ENCODE peak calls at places on chromosomes 5 and 9, in ten cellular contexts. One of them, this sample, is unnamed.

GRCh38 chr5:125244531-125244930 is 498.1 kb upstream of the ZNF608 start:
- DNase-seq in psoas muscle: no peak
- DNase-seq in CD8-positive, alpha-beta T cell: no peak
- DNase-seq in pancreas: no peak
- DNase-seq in neural crest cell: no peak
- DNase-seq in cardiac muscle cell: no peak
- DNase-seq in upper lobe of left lung: no peak
- DNase-seq in GM20000: no peak
- DNase-seq in dorsolateral prefrontal cortex: no peak
- DNase-seq in cardiac fibroblast: no peak
- DNase-seq in this sample: no peak

GRCh38 chr5:82821978-82822927 is 254.9 kb downstream of the TMEM167A start:
- DNase-seq in cardiac muscle cell: no peak
- DNase-seq in neural crest cell: no peak
- DNase-seq in GM20000: no peak
- DNase-seq in upper lobe of left lung: no peak
- DNase-seq in psoas muscle: no peak
- DNase-seq in cardiac fibroblast: peak; percentile 57
- DNase-seq in dorsolateral prefrontal cortex: no peak
- DNase-seq in CD8-positive, alpha-beta T cell: no peak
- DNase-seq in pancreas: no peak
- DNase-seq in this sample: no peak

GRCh38 chr9:84966876-84967830 is 297.6 kb downstream of the NTRK2 start:
- DNase-seq in psoas muscle: no peak
- DNase-seq in CD8-positive, alpha-beta T cell: no peak
- DNase-seq in upper lobe of left lung: peak; percentile 30
- DNase-seq in neural crest cell: peak; percentile 14
- DNase-seq in pancreas: no peak
- DNase-seq in GM20000: peak; percentile 9
- DNase-seq in cardiac fibroblast: no peak
- DNase-seq in dorsolateral prefrontal cortex: no peak
- DNase-seq in cardiac muscle cell: peak; percentile 33
- DNase-seq in this sample: peak; percentile 66

GRCh38 chr9:73152953-73153352 is 1.3 kb downstream of the ANXA1 start:
- DNase-seq in dorsolateral prefrontal cortex: no peak
- DNase-seq in GM20000: no peak
- DNase-seq in cardiac fibroblast: no peak
- DNase-seq in psoas muscle: no peak
- DNase-seq in neural crest cell: no peak
- DNase-seq in cardiac muscle cell: no peak
- DNase-seq in pancreas: no peak
- DNase-seq in upper lobe of left lung: no peak
- DNase-seq in CD8-positive, alpha-beta T cell: no peak
- DNase-seq in this sample: no peak

GRCh38 chr9:122954253-122954691 is 13.5 kb downstream of the RABGAP1 start:
- DNase-seq in cardiac fibroblast: peak; percentile 74
- DNase-seq in GM20000: no peak
- DNase-seq in cardiac muscle cell: no peak
- DNase-seq in psoas muscle: no peak
- DNase-seq in neural crest cell: no peak
- DNase-seq in dorsolateral prefrontal cortex: no peak
- DNase-seq in upper lobe of left lung: no peak
- DNase-seq in pancreas: no peak
- DNase-seq in CD8-positive, alpha-beta T cell: no peak
- DNase-seq in this sample: no peak

GRCh38 chr5:135830384-135831275 is 3.8 kb upstream of the SLC25A48 start:
- DNase-seq in CD8-positive, alpha-beta T cell: no peak
- DNase-seq in upper lobe of left lung: no peak
- DNase-seq in cardiac fibroblast: no peak
- DNase-seq in cardiac muscle cell: no peak
- DNase-seq in GM20000: no peak
- DNase-seq in pancreas: no peak
- DNase-seq in psoas muscle: no peak
- DNase-seq in neural crest cell: no peak
- DNase-seq in dorsolateral prefrontal cortex: no peak
- DNase-seq in this sample: no peak

GRCh38 chr9:3777137-3777536 is 251.3 kb upstream of the RFX3 start:
- DNase-seq in cardiac muscle cell: no peak
- DNase-seq in cardiac fibroblast: no peak
- DNase-seq in dorsolateral prefrontal cortex: no peak
- DNase-seq in CD8-positive, alpha-beta T cell: no peak
- DNase-seq in upper lobe of left lung: no peak
- DNase-seq in psoas muscle: no peak
- DNase-seq in pancreas: no peak
- DNase-seq in GM20000: no peak
- DNase-seq in neural crest cell: no peak
- DNase-seq in this sample: no peak

GRCh38 chr5:172412724-172413260 is 41.5 kb downstream of the SH3PXD2B start:
- DNase-seq in cardiac muscle cell: no peak
- DNase-seq in neural crest cell: no peak
- DNase-seq in upper lobe of left lung: peak; percentile 78
- DNase-seq in CD8-positive, alpha-beta T cell: no peak
- DNase-seq in pancreas: peak; percentile 43
- DNase-seq in cardiac fibroblast: peak; percentile 98
- DNase-seq in dorsolateral prefrontal cortex: peak; percentile 35
- DNase-seq in psoas muscle: peak; percentile 93
- DNase-seq in GM20000: no peak
- DNase-seq in this sample: no peak

GRCh38 chr5:94025788-94026473 is 284.5 kb upstream of the POU5F2 start:
- DNase-seq in upper lobe of left lung: peak; percentile 46
- DNase-seq in neural crest cell: no peak
- DNase-seq in dorsolateral prefrontal cortex: no peak
- DNase-seq in GM20000: no peak
- DNase-seq in cardiac muscle cell: no peak
- DNase-seq in CD8-positive, alpha-beta T cell: no peak
- DNase-seq in cardiac fibroblast: no peak
- DNase-seq in pancreas: no peak
- DNase-seq in psoas muscle: no peak
- DNase-seq in this sample: no peak

GRCh38 chr5:7078901-7079300 is 317.0 kb upstream of the ADCY2 start:
- DNase-seq in psoas muscle: no peak
- DNase-seq in upper lobe of left lung: no peak
- DNase-seq in cardiac muscle cell: peak; percentile 41
- DNase-seq in pancreas: no peak
- DNase-seq in neural crest cell: peak; percentile 9
- DNase-seq in dorsolateral prefrontal cortex: no peak
- DNase-seq in cardiac fibroblast: no peak
- DNase-seq in CD8-positive, alpha-beta T cell: no peak
- DNase-seq in GM20000: no peak
- DNase-seq in this sample: peak; percentile 47

GRCh38 chr5:39461007-39461682 is 36.4 kb upstream of the DAB2 start:
- DNase-seq in cardiac fibroblast: no peak
- DNase-seq in cardiac muscle cell: no peak
- DNase-seq in upper lobe of left lung: no peak
- DNase-seq in dorsolateral prefrontal cortex: no peak
- DNase-seq in psoas muscle: no peak
- DNase-seq in CD8-positive, alpha-beta T cell: no peak
- DNase-seq in pancreas: no peak
- DNase-seq in GM20000: no peak
- DNase-seq in neural crest cell: no peak
- DNase-seq in this sample: no peak

GRCh38 chr5:166750376-166750775 is 1541.1 kb upstream of the WWC1 start:
- DNase-seq in pancreas: no peak
- DNase-seq in cardiac muscle cell: no peak
- DNase-seq in psoas muscle: no peak
- DNase-seq in dorsolateral prefrontal cortex: no peak
- DNase-seq in neural crest cell: no peak
- DNase-seq in GM20000: no peak
- DNase-seq in upper lobe of left lung: no peak
- DNase-seq in cardiac fibroblast: peak; percentile 20
- DNase-seq in CD8-positive, alpha-beta T cell: no peak
- DNase-seq in this sample: no peak

GRCh38 chr5:112923148-112923917 is 1.3 kb upstream of the REEP5 start:
- DNase-seq in dorsolateral prefrontal cortex: no peak
- DNase-seq in psoas muscle: no peak
- DNase-seq in pancreas: no peak
- DNase-seq in upper lobe of left lung: no peak
- DNase-seq in cardiac fibroblast: no peak
- DNase-seq in GM20000: peak; percentile 44
- DNase-seq in cardiac muscle cell: no peak
- DNase-seq in CD8-positive, alpha-beta T cell: peak; percentile 57
- DNase-seq in neural crest cell: no peak
- DNase-seq in this sample: no peak

GRCh38 chr9:18384066-18384465 is 89.9 kb upstream of the ADAMTSL1 start:
- DNase-seq in CD8-positive, alpha-beta T cell: no peak
- DNase-seq in psoas muscle: no peak
- DNase-seq in pancreas: no peak
- DNase-seq in GM20000: no peak
- DNase-seq in cardiac muscle cell: no peak
- DNase-seq in upper lobe of left lung: no peak
- DNase-seq in cardiac fibroblast: no peak
- DNase-seq in neural crest cell: no peak
- DNase-seq in dorsolateral prefrontal cortex: no peak
- DNase-seq in this sample: no peak

GRCh38 chr9:82020341-82020740 is 31.8 kb downstream of the SPATA31D1 start:
- DNase-seq in psoas muscle: no peak
- DNase-seq in neural crest cell: no peak
- DNase-seq in CD8-positive, alpha-beta T cell: no peak
- DNase-seq in cardiac fibroblast: no peak
- DNase-seq in upper lobe of left lung: no peak
- DNase-seq in dorsolateral prefrontal cortex: no peak
- DNase-seq in GM20000: no peak
- DNase-seq in cardiac muscle cell: no peak
- DNase-seq in pancreas: no peak
- DNase-seq in this sample: no peak
- TF ChIP-seq CTCF in psoas muscle: no peak
- TF ChIP-seq CTCF in neural crest cell: no peak
- TF ChIP-seq CTCF in CD8-positive, alpha-beta T cell: no peak
- TF ChIP-seq CTCF in cardiac fibroblast: no peak
- TF ChIP-seq CTCF in upper lobe of left lung: no peak
- TF ChIP-seq CTCF in dorsolateral prefrontal cortex: no peak
- TF ChIP-seq CTCF in GM20000: no peak
- TF ChIP-seq CTCF in cardiac muscle cell: no peak
- TF ChIP-seq CTCF in pancreas: no peak
- TF ChIP-seq CTCF in this sample: no peak

GRCh38 chr9:131951155-131951554 is 128.5 kb downstream of the MED27 start:
- DNase-seq in psoas muscle: no peak
- DNase-seq in dorsolateral prefrontal cortex: no peak
- DNase-seq in cardiac muscle cell: no peak
- DNase-seq in CD8-positive, alpha-beta T cell: no peak
- DNase-seq in GM20000: no peak
- DNase-seq in cardiac fibroblast: no peak
- DNase-seq in upper lobe of left lung: no peak
- DNase-seq in pancreas: no peak
- DNase-seq in neural crest cell: no peak
- DNase-seq in this sample: no peak

GRCh38 chr9:131951905-131952304 is 127.8 kb downstream of the MED27 start:
- DNase-seq in cardiac muscle cell: no peak
- DNase-seq in neural crest cell: no peak
- DNase-seq in psoas muscle: peak; percentile 62
- DNase-seq in dorsolateral prefrontal cortex: no peak
- DNase-seq in CD8-positive, alpha-beta T cell: no peak
- DNase-seq in GM20000: no peak
- DNase-seq in upper lobe of left lung: no peak
- DNase-seq in cardiac fibroblast: peak; percentile 69
- DNase-seq in pancreas: no peak
- DNase-seq in this sample: no peak

GRCh38 chr9:131959056-131959455 is 120.6 kb downstream of the MED27 start:
- DNase-seq in cardiac muscle cell: no peak
- DNase-seq in cardiac fibroblast: no peak
- DNase-seq in dorsolateral prefrontal cortex: no peak
- DNase-seq in CD8-positive, alpha-beta T cell: no peak
- DNase-seq in upper lobe of left lung: no peak
- DNase-seq in pancreas: no peak
- DNase-seq in GM20000: no peak
- DNase-seq in psoas muscle: no peak
- DNase-seq in neural crest cell: no peak
- DNase-seq in this sample: no peak

GRCh38 chr9:131950487-131950886 is 129.2 kb downstream of the MED27 start:
- DNase-seq in pancreas: no peak
- DNase-seq in upper lobe of left lung: no peak
- DNase-seq in cardiac muscle cell: no peak
- DNase-seq in psoas muscle: no peak
- DNase-seq in cardiac fibroblast: no peak
- DNase-seq in dorsolateral prefrontal cortex: no peak
- DNase-seq in CD8-positive, alpha-beta T cell: no peak
- DNase-seq in neural crest cell: no peak
- DNase-seq in GM20000: no peak
- DNase-seq in this sample: no peak

DNA sequence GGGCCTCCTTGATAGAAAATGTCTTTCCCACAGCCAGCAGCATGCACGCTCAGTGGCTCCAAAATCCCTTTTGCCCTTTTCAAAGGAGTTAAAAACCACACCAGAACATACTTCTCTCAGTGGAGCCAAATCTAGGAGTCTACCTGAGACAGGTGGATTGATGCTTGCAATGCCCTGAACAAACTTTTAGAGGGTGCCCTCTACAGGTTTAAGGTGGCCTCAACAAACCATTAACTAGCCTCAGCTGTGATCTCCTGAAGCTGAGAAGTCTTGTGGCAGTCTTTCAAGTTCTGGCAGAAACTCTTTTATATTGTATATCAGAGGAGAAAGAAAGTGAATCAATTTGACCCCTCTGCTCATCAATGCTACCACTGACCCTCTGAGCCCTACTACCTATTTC is 125.4 kb downstream of the MED27 start:
- DNase-seq in pancreas: no peak
- DNase-seq in neural crest cell: no peak
- DNase-seq in cardiac muscle cell: peak; percentile 24
- DNase-seq in upper lobe of left lung: no peak
- DNase-seq in GM20000: no peak
- DNase-seq in CD8-positive, alpha-beta T cell: no peak
- DNase-seq in psoas muscle: no peak
- DNase-seq in dorsolateral prefrontal cortex: no peak
- DNase-seq in cardiac fibroblast: no peak
- DNase-seq in this sample: no peak
- TF ChIP-seq CTCF in pancreas: no peak
- TF ChIP-seq CTCF in neural crest cell: peak; percentile 43
- TF ChIP-seq CTCF in cardiac muscle cell: peak; percentile 24
- TF ChIP-seq CTCF in upper lobe of left lung: no peak
- TF ChIP-seq CTCF in GM20000: peak; percentile 4
- TF ChIP-seq CTCF in CD8-positive, alpha-beta T cell: no peak
- TF ChIP-seq CTCF in psoas muscle: no peak
- TF ChIP-seq CTCF in dorsolateral prefrontal cortex: no peak
- TF ChIP-seq CTCF in cardiac fibroblast: no peak
- TF ChIP-seq CTCF in this sample: no peak

DNA sequence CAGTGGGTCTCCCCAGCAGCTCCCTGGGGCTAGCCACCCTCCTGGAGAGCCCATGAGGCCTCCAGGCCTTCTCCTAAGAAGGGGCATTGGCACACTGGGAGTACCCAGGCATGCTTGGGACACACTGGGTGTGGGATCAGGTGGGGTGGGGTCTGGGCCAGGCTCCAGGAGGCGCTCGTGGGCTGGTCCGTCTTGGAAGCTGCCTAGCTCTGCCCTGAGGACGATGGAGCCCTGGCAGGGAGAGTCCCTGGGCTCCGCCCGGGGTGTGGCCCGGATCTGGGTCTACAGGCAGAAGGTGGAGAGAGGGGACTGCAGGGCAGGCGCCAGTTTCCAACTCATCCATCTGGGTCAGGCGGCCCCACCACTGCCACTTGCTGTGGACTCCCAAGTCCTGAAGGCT is 2.4 kb downstream of the PRRX2 start:
- DNase-seq in dorsolateral prefrontal cortex: no peak
- DNase-seq in upper lobe of left lung: no peak
- DNase-seq in cardiac muscle cell: no peak
- DNase-seq in GM20000: no peak
- DNase-seq in pancreas: no peak
- DNase-seq in CD8-positive, alpha-beta T cell: no peak
- DNase-seq in psoas muscle: no peak
- DNase-seq in neural crest cell: no peak
- DNase-seq in cardiac fibroblast: no peak
- DNase-seq in this sample: no peak
- TF ChIP-seq CTCF in dorsolateral prefrontal cortex: no peak
- TF ChIP-seq CTCF in upper lobe of left lung: no peak
- TF ChIP-seq CTCF in cardiac muscle cell: no peak
- TF ChIP-seq CTCF in GM20000: no peak
- TF ChIP-seq CTCF in pancreas: no peak
- TF ChIP-seq CTCF in CD8-positive, alpha-beta T cell: no peak
- TF ChIP-seq CTCF in psoas muscle: no peak
- TF ChIP-seq CTCF in neural crest cell: no peak
- TF ChIP-seq CTCF in cardiac fibroblast: no peak
- TF ChIP-seq CTCF in this sample: no peak

GRCh38 chr5:133610489-133611356 is 1.6 kb downstream of the FSTL4 start:
- DNase-seq in psoas muscle: peak; percentile 61
- DNase-seq in dorsolateral prefrontal cortex: peak; percentile 44
- DNase-seq in neural crest cell: peak; percentile 73
- DNase-seq in pancreas: peak; percentile 72
- DNase-seq in CD8-positive, alpha-beta T cell: peak; percentile 32
- DNase-seq in cardiac fibroblast: peak; percentile 28
- DNase-seq in upper lobe of left lung: peak; percentile 94
- DNase-seq in cardiac muscle cell: peak; percentile 95
- DNase-seq in GM20000: peak; percentile 83
- DNase-seq in this sample: peak; percentile 81
- TF ChIP-seq CTCF in psoas muscle: peak; percentile 56
- TF ChIP-seq CTCF in dorsolateral prefrontal cortex: peak; percentile 44
- TF ChIP-seq CTCF in neural crest cell: peak; percentile 67
- TF ChIP-seq CTCF in pancreas: peak; percentile 43
- TF ChIP-seq CTCF in CD8-positive, alpha-beta T cell: no peak
- TF ChIP-seq CTCF in cardiac fibroblast: peak; percentile 46
- TF ChIP-seq CTCF in upper lobe of left lung: peak; percentile 68
- TF ChIP-seq CTCF in cardiac muscle cell: peak; percentile 48
- TF ChIP-seq CTCF in GM20000: peak; percentile 28
- TF ChIP-seq CTCF in this sample: no peak